ENCODE peak calls at places on chromosome 3, in nine cellular contexts. One of them, this sample, is unnamed.

GRCh38 chr3:198093082-198093679 is 133.2 kb downstream of the LMLN start:
- DNase-seq in T follicular helper cell: no peak
- DNase-seq in activated CD4-positive, alpha-beta T cell treated with anti-CD3 and anti-CD28 coated beads, Interleukin-2, amount 50 U/mL, for 24 hours: no peak
- DNase-seq in glomerular endothelial cell: no peak
- DNase-seq in GM19239: no peak
- DNase-seq in endothelial cell: no peak
- DNase-seq in aorta: no peak
- DNase-seq in T-helper 2 cell: no peak
- DNase-seq in activated naive CD4-positive, alpha-beta T cell: no peak
- DNase-seq in this sample: no peak

GRCh38 chr3:104245241-104245640 is 1121.5 kb upstream of the ALCAM start:
- DNase-seq in T follicular helper cell: no peak
- DNase-seq in aorta: no peak
- DNase-seq in T-helper 2 cell: no peak
- DNase-seq in activated CD4-positive, alpha-beta T cell treated with anti-CD3 and anti-CD28 coated beads, Interleukin-2, amount 50 U/mL, for 24 hours: no peak
- DNase-seq in glomerular endothelial cell: no peak
- DNase-seq in activated naive CD4-positive, alpha-beta T cell: no peak
- DNase-seq in endothelial cell: no peak
- DNase-seq in GM19239: no peak
- DNase-seq in this sample: no peak

GRCh38 chr3:188212308-188212969 is 58.5 kb downstream of the LPP start:
- DNase-seq in activated CD4-positive, alpha-beta T cell treated with anti-CD3 and anti-CD28 coated beads, Interleukin-2, amount 50 U/mL, for 24 hours: no peak
- DNase-seq in endothelial cell: no peak
- DNase-seq in GM19239: no peak
- DNase-seq in glomerular endothelial cell: no peak
- DNase-seq in activated naive CD4-positive, alpha-beta T cell: no peak
- DNase-seq in aorta: peak
- DNase-seq in T-helper 2 cell: no peak
- DNase-seq in T follicular helper cell: no peak
- DNase-seq in this sample: no peak

GRCh38 chr3:190001426-190001825 is 119.3 kb downstream of the P3H2 start:
- DNase-seq in GM19239: no peak
- DNase-seq in aorta: no peak
- DNase-seq in T-helper 2 cell: no peak
- DNase-seq in endothelial cell: no peak
- DNase-seq in T follicular helper cell: no peak
- DNase-seq in glomerular endothelial cell: no peak
- DNase-seq in activated naive CD4-positive, alpha-beta T cell: no peak
- DNase-seq in activated CD4-positive, alpha-beta T cell treated with anti-CD3 and anti-CD28 coated beads, Interleukin-2, amount 50 U/mL, for 24 hours: no peak
- DNase-seq in this sample: no peak

GRCh38 chr3:154992655-154993054 is 87.5 kb upstream of the MME start:
- DNase-seq in T-helper 2 cell: no peak
- DNase-seq in activated naive CD4-positive, alpha-beta T cell: no peak
- DNase-seq in GM19239: no peak
- DNase-seq in aorta: no peak
- DNase-seq in T follicular helper cell: no peak
- DNase-seq in endothelial cell: no peak
- DNase-seq in glomerular endothelial cell: no peak
- DNase-seq in activated CD4-positive, alpha-beta T cell treated with anti-CD3 and anti-CD28 coated beads, Interleukin-2, amount 50 U/mL, for 24 hours: no peak
- DNase-seq in this sample: no peak

GRCh38 chr3:33634262-33634661 is 83.8 kb downstream of the CLASP2 start:
- DNase-seq in endothelial cell: no peak
- DNase-seq in T-helper 2 cell: no peak
- DNase-seq in activated CD4-positive, alpha-beta T cell treated with anti-CD3 and anti-CD28 coated beads, Interleukin-2, amount 50 U/mL, for 24 hours: no peak
- DNase-seq in activated naive CD4-positive, alpha-beta T cell: no peak
- DNase-seq in glomerular endothelial cell: no peak
- DNase-seq in aorta: no peak
- DNase-seq in T follicular helper cell: no peak
- DNase-seq in GM19239: no peak
- DNase-seq in this sample: no peak

GRCh38 chr3:29937185-29937584 is 656.3 kb downstream of the RBMS3 start:
- DNase-seq in GM19239: no peak
- DNase-seq in activated naive CD4-positive, alpha-beta T cell: no peak
- DNase-seq in T-helper 2 cell: no peak
- DNase-seq in endothelial cell: no peak
- DNase-seq in aorta: no peak
- DNase-seq in glomerular endothelial cell: no peak
- DNase-seq in T follicular helper cell: no peak
- DNase-seq in activated CD4-positive, alpha-beta T cell treated with anti-CD3 and anti-CD28 coated beads, Interleukin-2, amount 50 U/mL, for 24 hours: no peak
- DNase-seq in this sample: no peak

GRCh38 chr3:115915061-115915460 is 291.8 kb downstream of the GAP43 start:
- DNase-seq in GM19239: no peak
- DNase-seq in T-helper 2 cell: no peak
- DNase-seq in aorta: no peak
- DNase-seq in activated CD4-positive, alpha-beta T cell treated with anti-CD3 and anti-CD28 coated beads, Interleukin-2, amount 50 U/mL, for 24 hours: no peak
- DNase-seq in endothelial cell: no peak
- DNase-seq in activated naive CD4-positive, alpha-beta T cell: no peak
- DNase-seq in T follicular helper cell: no peak
- DNase-seq in glomerular endothelial cell: no peak
- DNase-seq in this sample: no peak

GRCh38 chr3:55891106-55891505 is 404.0 kb upstream of the WNT5A start:
- DNase-seq in glomerular endothelial cell: no peak
- DNase-seq in activated naive CD4-positive, alpha-beta T cell: no peak
- DNase-seq in GM19239: no peak
- DNase-seq in T-helper 2 cell: no peak
- DNase-seq in endothelial cell: no peak
- DNase-seq in T follicular helper cell: no peak
- DNase-seq in aorta: no peak
- DNase-seq in activated CD4-positive, alpha-beta T cell treated with anti-CD3 and anti-CD28 coated beads, Interleukin-2, amount 50 U/mL, for 24 hours: no peak
- DNase-seq in this sample: no peak

GRCh38 chr3:67462185-67462584 is 192.2 kb downstream of the SUCLG2 start:
- DNase-seq in T-helper 2 cell: no peak
- DNase-seq in GM19239: no peak
- DNase-seq in T follicular helper cell: no peak
- DNase-seq in aorta: no peak
- DNase-seq in activated CD4-positive, alpha-beta T cell treated with anti-CD3 and anti-CD28 coated beads, Interleukin-2, amount 50 U/mL, for 24 hours: no peak
- DNase-seq in activated naive CD4-positive, alpha-beta T cell: no peak
- DNase-seq in endothelial cell: no peak
- DNase-seq in glomerular endothelial cell: no peak
- DNase-seq in this sample: no peak

GRCh38 chr3:141686477-141687280 is 51.4 kb upstream of the RNF7 start:
- DNase-seq in activated naive CD4-positive, alpha-beta T cell: no peak
- DNase-seq in activated CD4-positive, alpha-beta T cell treated with anti-CD3 and anti-CD28 coated beads, Interleukin-2, amount 50 U/mL, for 24 hours: no peak
- DNase-seq in aorta: peak
- DNase-seq in T follicular helper cell: no peak
- DNase-seq in T-helper 2 cell: no peak
- DNase-seq in endothelial cell: no peak
- DNase-seq in glomerular endothelial cell: no peak
- DNase-seq in GM19239: no peak
- DNase-seq in this sample: no peak

GRCh38 chr3:127410137-127410488 is 122.3 kb upstream of the PRR20G start:
- DNase-seq in activated naive CD4-positive, alpha-beta T cell: no peak
- DNase-seq in endothelial cell: no peak
- DNase-seq in T-helper 2 cell: no peak
- DNase-seq in T follicular helper cell: no peak
- DNase-seq in aorta: no peak
- DNase-seq in activated CD4-positive, alpha-beta T cell treated with anti-CD3 and anti-CD28 coated beads, Interleukin-2, amount 50 U/mL, for 24 hours: no peak
- DNase-seq in glomerular endothelial cell: no peak
- DNase-seq in GM19239: no peak
- DNase-seq in this sample: no peak

GRCh38 chr3:52534281-52535183 is 875 bp upstream of the NT5DC2 start:
- DNase-seq in GM19239: peak
- DNase-seq in T follicular helper cell: no peak
- DNase-seq in glomerular endothelial cell: no peak
- DNase-seq in endothelial cell: peak
- DNase-seq in activated naive CD4-positive, alpha-beta T cell: no peak
- DNase-seq in T-helper 2 cell: no peak
- DNase-seq in aorta: peak
- DNase-seq in activated CD4-positive, alpha-beta T cell treated with anti-CD3 and anti-CD28 coated beads, Interleukin-2, amount 50 U/mL, for 24 hours: no peak
- DNase-seq in this sample: no peak

This sample was measured in NCI-H1048.